ENCODE peak calls at places on chromosome 9, in seven cellular contexts. O, B, K, H, E, V and I are unnamed samples.

GRCh38 chr9:7489018-7489417 is 310.6 kb downstream of the DMAC1 start:
- DNase-seq in O (no peak), B (no peak), K (no peak), H (no peak), E (no peak), V (no peak), I (no peak)

GRCh38 chr9:95142728-95143127 is 174.8 kb downstream of the FANCC start:
- DNase-seq in O (no peak), B (no peak), K (no peak), H (no peak), E (no peak), V (no peak), I (no peak)

GRCh38 chr9:22210262-22210661 is 201.2 kb upstream of the CDKN2B start:
- DNase-seq in O (no peak), B (no peak), K (no peak), H (no peak), E (no peak), V (no peak), I (no peak)

GRCh38 chr9:15278290-15278689 is 28.7 kb downstream of the TTC39B start:
- DNase-seq in O (no peak), B (no peak), K (no peak), H (no peak), E (no peak), V (no peak), I (no peak)

GRCh38 chr9:33447404-33448158 is at the start of gene AQP3:
- DNase-seq in O (peak; percentile 9), B (peak; percentile 33), K (no peak), H (peak; percentile 84), E (peak; percentile 84), V (no peak), I (no peak)

GRCh38 chr9:10026585-10026984 is 586.2 kb downstream of the PTPRD start:
- DNase-seq in O (no peak), B (no peak), K (no peak), H (no peak), E (no peak), V (no peak), I (no peak)

GRCh38 chr9:33995449-33995848 is 53.2 kb downstream of the UBAP2 start:
- DNase-seq in O (no peak), B (no peak), K (no peak), H (no peak), E (no peak), V (no peak), I (no peak)

GRCh38 chr9:34653131-34653530 is 1.1 kb downstream of the IL11RA start:
- DNase-seq in O (peak; percentile 37), B (no peak), K (no peak), H (no peak), E (no peak), V (peak; percentile 40), I (no peak)

GRCh38 chr9:19641046-19641445 is 147.8 kb downstream of the SLC24A2 start:
- DNase-seq in O (no peak), B (peak; percentile 3), K (no peak), H (no peak), E (no peak), V (no peak), I (no peak)

GRCh38 chr9:33762343-33762742 is 33.0 kb upstream of the PRSS3 start:
- DNase-seq in O (no peak), B (no peak), K (no peak), H (no peak), E (no peak), V (no peak), I (no peak)

GRCh38 chr9:21996438-21996837 is 1.8 kb downstream of the CDKN2B-AS1 start:
- DNase-seq in O (no peak), B (no peak), K (no peak), H (no peak), E (no peak), V (no peak), I (no peak)

GRCh38 chr9:99907208-99907532 is 716 bp downstream of the STX17 start:
- DNase-seq in O (no peak), B (peak; percentile 4), K (no peak), H (no peak), E (no peak), V (no peak), I (no peak)

GRCh38 chr9:135887585-135888050 is 19.7 kb downstream of the CAMSAP1 start:
- DNase-seq in O (no peak), B (no peak), K (no peak), H (peak; percentile 69), E (no peak), V (no peak), I (no peak)

GRCh38 chr9:6502399-6502798 is 89.4 kb downstream of the UHRF2 start:
- DNase-seq in O (no peak), B (no peak), K (no peak), H (no peak), E (no peak), V (no peak), I (no peak)

GRCh38 chr9:108687360-108687981 is 168.3 kb downstream of the ACTL7B start:
- DNase-seq in O (peak; percentile 38), B (peak; percentile 44), K (no peak), H (no peak), E (no peak), V (no peak), I (no peak)

GRCh38 chr9:131585375-131585774 is 40.1 kb downstream of the PRRT1B start:
- DNase-seq in O (no peak), B (no peak), K (no peak), H (no peak), E (no peak), V (no peak), I (no peak)

GRCh38 chr9:137174722-137175293 is 3.0 kb upstream of the TMEM210 start:
- DNase-seq in O (no peak), B (no peak), K (no peak), H (no peak), E (no peak), V (no peak), I (no peak)

GRCh38 chr9:2559212-2560152 is 62.1 kb upstream of the VLDLR start:
- DNase-seq in O (peak; percentile 93), B (peak; percentile 97), K (no peak), H (peak; percentile 46), E (peak; percentile 84), V (peak; percentile 36), I (peak; percentile 87)

GRCh38 chr9:114958021-114958846 is 27.8 kb upstream of the TNFSF8 start:
- DNase-seq in O (no peak), B (peak; percentile 26), K (no peak), H (peak; percentile 74), E (no peak), V (no peak), I (no peak)

GRCh38 chr9:114303977-114304376 is 18.9 kb upstream of the ORM1 start:
- DNase-seq in O (no peak), B (no peak), K (no peak), H (peak; percentile 6), E (no peak), V (no peak), I (no peak)

GRCh38 chr9:27142299-27142930 is 33.4 kb downstream of the TEK start:
- DNase-seq in O (no peak), B (no peak), K (no peak), H (no peak), E (no peak), V (no peak), I (no peak)
- H3K27ac ChIP-seq in O (no peak overlapping the region), B (no peak overlapping the region), K (no peak overlapping the region), H (no peak overlapping the region), E (no peak overlapping the region), V (no peak overlapping the region), I (no peak overlapping the region)

GRCh38 chr9:35834260-35835215 is 5.5 kb downstream of the TMEM8B start:
- DNase-seq in O (no peak), B (no peak), K (no peak), H (no peak), E (no peak), V (no peak), I (no peak)
- H3K27ac ChIP-seq in O (no peak overlapping the region), B (no peak overlapping the region), K (no peak overlapping the region), H (peak overlapping the region; percentile 18), E (peak overlapping the region; percentile 94), V (no peak overlapping the region), I (no peak overlapping the region)

GRCh38 chr9:121638901-121639592 is 12.4 kb upstream of the DAB2IP start:
- DNase-seq in O (no peak), B (no peak), K (no peak), H (no peak), E (no peak), V (no peak), I (no peak)
- H3K27ac ChIP-seq in O (no peak overlapping the region), B (no peak overlapping the region), K (no peak overlapping the region), H (no peak overlapping the region), E (no peak overlapping the region), V (no peak overlapping the region), I (peak overlapping the region; percentile 11)

GRCh38 chr9:98558575-98558974 is 150.2 kb downstream of the GABBR2 start:
- DNase-seq in O (no peak), B (no peak), K (no peak), H (no peak), E (no peak), V (no peak), I (no peak)
- H3K27ac ChIP-seq in O (no peak overlapping the region), B (no peak overlapping the region), K (no peak overlapping the region), H (no peak overlapping the region), E (no peak overlapping the region), V (no peak overlapping the region), I (no peak overlapping the region)

GRCh38 chr9:128080218-128080617 is 12.2 kb downstream of the SLC25A25 start:
- DNase-seq in O (no peak), B (no peak), K (no peak), H (no peak), E (no peak), V (no peak), I (no peak)

GRCh38 chr9:128078504-128079434 is 10.7 kb downstream of the SLC25A25 start:
- DNase-seq in O (peak; percentile 56), B (peak; percentile 39), K (peak; percentile 79), H (no peak), E (no peak), V (no peak), I (no peak)

GRCh38 chr9:128081052-128081451 is 13.0 kb downstream of the SLC25A25 start:
- DNase-seq in O (peak; percentile 91), B (peak; percentile 99), K (no peak), H (no peak), E (no peak), V (no peak), I (peak; percentile 96)

GRCh38 chr9:128082173-128082572 is 14.1 kb downstream of the SLC25A25 start:
- DNase-seq in O (no peak), B (no peak), K (peak; percentile 51), H (no peak), E (no peak), V (no peak), I (no peak)

DNA sequence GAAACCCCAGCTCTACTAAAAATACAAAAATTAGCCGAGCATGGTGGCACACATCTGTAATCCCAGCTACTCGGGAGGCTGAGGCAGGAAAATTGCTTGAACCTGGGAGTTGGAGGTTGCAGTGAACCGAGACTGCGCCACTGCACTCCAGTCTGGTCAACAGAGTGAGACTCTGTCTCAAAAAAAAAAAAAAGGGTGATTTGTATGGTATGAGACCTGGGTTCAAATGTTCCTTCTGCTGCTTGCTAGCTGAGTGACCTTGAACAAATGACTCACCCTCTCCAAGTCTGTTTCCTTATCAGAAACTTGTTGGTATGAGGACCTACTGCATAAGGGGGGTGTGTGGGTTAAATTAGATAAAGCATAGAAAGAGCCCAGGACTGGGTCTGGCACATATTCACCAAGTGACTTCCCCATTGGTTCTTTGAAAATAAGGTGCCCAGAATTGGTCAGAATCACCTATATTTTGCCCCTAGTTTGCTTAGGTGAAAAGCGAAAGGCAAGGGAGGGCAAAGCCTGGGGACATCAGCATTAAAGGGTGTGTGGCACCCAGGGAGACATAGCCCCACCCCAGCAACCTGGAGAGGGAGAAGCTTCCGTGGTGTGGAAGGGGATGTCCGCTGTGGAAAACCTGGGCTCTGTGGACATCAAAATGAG is 9.9 kb downstream of the SLC25A25 start:
- DNase-seq in O (no peak), B (no peak), K (no peak), H (no peak), E (no peak), V (no peak), I (no peak)
- H3K27ac ChIP-seq in O (no peak overlapping the region), B (peak overlapping the region; percentile 12), K (peak overlapping the region; percentile 83), H (peak overlapping the region; percentile 26), E (peak overlapping the region; percentile 82), V (no peak overlapping the region), I (peak overlapping the region; percentile 57)